ENCODE peak calls at places on chromosomes 4 and X, in eight cellular contexts. One of them, this sample, is unnamed. For H3K4me1, the result is how much of the 10 kb centered on the place peaks cover.

GRCh38 chrX:134431894-134432293 is 28.1 kb upstream of the HPRT1 start:
- DNase-seq in esophagus squamous epithelium: no peak
- DNase-seq in stomach: no peak
- DNase-seq in CD4-positive, alpha-beta memory T cell: no peak
- DNase-seq in body of pancreas: no peak
- DNase-seq in A549: no peak
- DNase-seq in astrocyte: peak
- DNase-seq in Peyer's patch: no peak
- DNase-seq in this sample: peak

GRCh38 chrX:34629572-34629971 is 27.5 kb downstream of the TMEM47 start:
- DNase-seq in esophagus squamous epithelium: no peak
- DNase-seq in stomach: no peak
- DNase-seq in A549: no peak
- DNase-seq in CD4-positive, alpha-beta memory T cell: no peak
- DNase-seq in Peyer's patch: no peak
- DNase-seq in body of pancreas: no peak
- DNase-seq in astrocyte: peak
- DNase-seq in this sample: no peak

GRCh38 chrX:14913241-14913640 is 40.0 kb downstream of the MOSPD2 start:
- DNase-seq in stomach: no peak
- DNase-seq in esophagus squamous epithelium: no peak
- DNase-seq in astrocyte: peak
- DNase-seq in A549: no peak
- DNase-seq in Peyer's patch: no peak
- DNase-seq in CD4-positive, alpha-beta memory T cell: no peak
- DNase-seq in body of pancreas: no peak
- DNase-seq in this sample: no peak

GRCh38 chr4:182019148-182019652 is 224.0 kb upstream of the TENM3 start:
- DNase-seq in stomach: no peak
- DNase-seq in esophagus squamous epithelium: no peak
- DNase-seq in CD4-positive, alpha-beta memory T cell: no peak
- DNase-seq in Peyer's patch: no peak
- DNase-seq in body of pancreas: no peak
- DNase-seq in astrocyte: no peak
- DNase-seq in A549: no peak
- DNase-seq in this sample: no peak

GRCh38 chr4:33411182-33411581 is 2691.0 kb downstream of the PCDH7 start:
- DNase-seq in body of pancreas: no peak
- DNase-seq in CD4-positive, alpha-beta memory T cell: no peak
- DNase-seq in Peyer's patch: no peak
- DNase-seq in A549: no peak
- DNase-seq in esophagus squamous epithelium: no peak
- DNase-seq in astrocyte: peak
- DNase-seq in stomach: no peak
- DNase-seq in this sample: no peak

GRCh38 chrX:57933321-57933720 is 23.1 kb upstream of the ZXDA start:
- DNase-seq in esophagus squamous epithelium: no peak
- DNase-seq in A549: no peak
- DNase-seq in CD4-positive, alpha-beta memory T cell: no peak
- DNase-seq in astrocyte: no peak
- DNase-seq in stomach: no peak
- DNase-seq in Peyer's patch: no peak
- DNase-seq in body of pancreas: no peak
- DNase-seq in this sample: no peak

GRCh38 chrX:118117069-118117405 is 427 bp upstream of the KLHL13 start:
- DNase-seq in esophagus squamous epithelium: no peak
- DNase-seq in Peyer's patch: no peak
- DNase-seq in astrocyte: no peak
- DNase-seq in stomach: no peak
- DNase-seq in body of pancreas: no peak
- DNase-seq in A549: no peak
- DNase-seq in CD4-positive, alpha-beta memory T cell: no peak
- DNase-seq in this sample: no peak

GRCh38 chrX:49308604-49309269 is 5.3 kb downstream of the GAGE10 start:
- DNase-seq in astrocyte: no peak
- DNase-seq in esophagus squamous epithelium: no peak
- DNase-seq in CD4-positive, alpha-beta memory T cell: peak
- DNase-seq in body of pancreas: no peak
- DNase-seq in stomach: no peak
- DNase-seq in Peyer's patch: no peak
- DNase-seq in A549: no peak
- DNase-seq in this sample: no peak

GRCh38 chrX:48474581-48474980 is 1.4 kb upstream of the FTSJ1 start:
- DNase-seq in A549: no peak
- DNase-seq in Peyer's patch: no peak
- DNase-seq in esophagus squamous epithelium: no peak
- DNase-seq in stomach: no peak
- DNase-seq in body of pancreas: no peak
- DNase-seq in astrocyte: no peak
- DNase-seq in CD4-positive, alpha-beta memory T cell: no peak
- DNase-seq in this sample: no peak

GRCh38 chrX:39749135-39749534 is 348.6 kb downstream of the BCOR start:
- DNase-seq in esophagus squamous epithelium: no peak
- DNase-seq in CD4-positive, alpha-beta memory T cell: no peak
- DNase-seq in A549: no peak
- DNase-seq in body of pancreas: no peak
- DNase-seq in astrocyte: no peak
- DNase-seq in Peyer's patch: no peak
- DNase-seq in stomach: no peak
- DNase-seq in this sample: no peak

GRCh38 chr4:86019906-86020305 is 339.9 kb downstream of the MAPK10 start:
- DNase-seq in A549: no peak
- DNase-seq in body of pancreas: no peak
- DNase-seq in esophagus squamous epithelium: no peak
- DNase-seq in Peyer's patch: no peak
- DNase-seq in astrocyte: no peak
- DNase-seq in stomach: no peak
- DNase-seq in CD4-positive, alpha-beta memory T cell: no peak
- DNase-seq in this sample: no peak

GRCh38 chr4:128353791-128354190 is 66.2 kb upstream of the PGRMC2 start:
- DNase-seq in astrocyte: no peak
- DNase-seq in A549: no peak
- DNase-seq in stomach: no peak
- DNase-seq in body of pancreas: no peak
- DNase-seq in esophagus squamous epithelium: no peak
- DNase-seq in CD4-positive, alpha-beta memory T cell: no peak
- DNase-seq in Peyer's patch: no peak
- DNase-seq in this sample: peak

GRCh38 chrX:12372111-12372510 is 233.8 kb downstream of the FRMPD4 start:
- DNase-seq in Peyer's patch: no peak
- DNase-seq in body of pancreas: no peak
- DNase-seq in CD4-positive, alpha-beta memory T cell: no peak
- DNase-seq in astrocyte: peak
- DNase-seq in A549: no peak
- DNase-seq in esophagus squamous epithelium: no peak
- DNase-seq in stomach: no peak
- DNase-seq in this sample: no peak
- H3K27ac ChIP-seq in Peyer's patch: no peak
- H3K27ac ChIP-seq in body of pancreas: no peak
- H3K27ac ChIP-seq in CD4-positive, alpha-beta memory T cell: no peak
- H3K27ac ChIP-seq in astrocyte: peak
- H3K27ac ChIP-seq in A549: no peak
- H3K27ac ChIP-seq in esophagus squamous epithelium: no peak
- H3K27ac ChIP-seq in stomach: no peak
- H3K27ac ChIP-seq in this sample: no peak

GRCh38 chr4:8267077-8267476 is 2.5 kb upstream of the HTRA3 start:
- DNase-seq in astrocyte: no peak
- DNase-seq in body of pancreas: peak
- DNase-seq in CD4-positive, alpha-beta memory T cell: no peak
- DNase-seq in Peyer's patch: peak
- DNase-seq in A549: peak
- DNase-seq in esophagus squamous epithelium: no peak
- DNase-seq in stomach: peak
- DNase-seq in this sample: peak

GRCh38 chr4:8268211-8268610 is 1.3 kb upstream of the HTRA3 start:
- DNase-seq in Peyer's patch: no peak
- DNase-seq in esophagus squamous epithelium: no peak
- DNase-seq in CD4-positive, alpha-beta memory T cell: no peak
- DNase-seq in body of pancreas: no peak
- DNase-seq in astrocyte: no peak
- DNase-seq in stomach: no peak
- DNase-seq in A549: no peak
- DNase-seq in this sample: no peak

GRCh38 chr4:8270418-8270771 is 841 bp downstream of the HTRA3 start:
- DNase-seq in stomach: no peak
- DNase-seq in CD4-positive, alpha-beta memory T cell: no peak
- DNase-seq in Peyer's patch: no peak
- DNase-seq in esophagus squamous epithelium: no peak
- DNase-seq in body of pancreas: no peak
- DNase-seq in astrocyte: no peak
- DNase-seq in A549: no peak
- DNase-seq in this sample: no peak

GRCh38 chr4:8269535-8270417 is at the start of gene HTRA3:
- DNase-seq in body of pancreas: no peak
- DNase-seq in Peyer's patch: no peak
- DNase-seq in esophagus squamous epithelium: no peak
- DNase-seq in stomach: peak
- DNase-seq in A549: no peak
- DNase-seq in astrocyte: no peak
- DNase-seq in CD4-positive, alpha-beta memory T cell: no peak
- DNase-seq in this sample: no peak

DNA sequence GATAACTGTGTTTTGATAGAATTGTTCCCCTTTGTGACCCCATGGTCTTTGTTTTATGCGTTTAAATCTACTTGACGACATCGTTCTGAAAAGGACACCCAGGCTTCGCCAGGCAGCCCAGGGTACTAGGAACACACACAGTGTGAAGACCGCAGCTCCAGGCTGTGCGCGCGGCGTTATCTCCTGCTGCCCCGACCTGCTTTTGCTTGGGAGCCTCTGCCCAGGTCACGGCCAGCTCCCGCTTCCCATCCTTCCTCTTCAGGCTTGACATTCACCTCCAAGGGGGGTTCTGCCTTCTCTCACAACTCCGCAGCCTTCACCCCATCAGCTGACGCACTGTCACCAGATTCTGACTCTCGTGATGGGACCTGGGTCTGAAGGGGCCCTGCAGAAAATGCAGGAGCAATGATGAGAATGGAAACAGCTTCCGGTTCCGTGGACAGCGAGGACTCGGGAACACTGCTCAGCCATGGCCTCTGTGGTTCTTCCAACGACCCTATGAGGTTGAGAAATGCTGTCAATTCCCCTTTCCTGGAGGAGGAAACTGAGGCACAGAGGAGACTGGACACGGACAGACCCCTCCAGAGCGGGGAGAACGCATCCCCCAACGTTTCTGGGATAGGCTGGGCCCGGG is 536 bp upstream of the HTRA3 start:
- DNase-seq in esophagus squamous epithelium: no peak
- DNase-seq in A549: no peak
- DNase-seq in CD4-positive, alpha-beta memory T cell: no peak
- DNase-seq in stomach: no peak
- DNase-seq in Peyer's patch: no peak
- DNase-seq in body of pancreas: no peak
- DNase-seq in astrocyte: no peak
- DNase-seq in this sample: no peak
- H3K4me3 ChIP-seq in esophagus squamous epithelium: no peak
- H3K4me3 ChIP-seq in A549: no peak
- H3K4me3 ChIP-seq in CD4-positive, alpha-beta memory T cell: no peak
- H3K4me3 ChIP-seq in stomach: peak
- H3K4me3 ChIP-seq in Peyer's patch: peak
- H3K4me3 ChIP-seq in body of pancreas: no peak
- H3K4me3 ChIP-seq in astrocyte: no peak
- H3K4me3 ChIP-seq in this sample: no peak

GRCh38 chr4:40185830-40186664 is 10.8 kb upstream of the RHOH start:
- DNase-seq in CD4-positive, alpha-beta memory T cell: no peak
- DNase-seq in Peyer's patch: no peak
- DNase-seq in stomach: no peak
- DNase-seq in A549: no peak
- DNase-seq in body of pancreas: no peak
- DNase-seq in astrocyte: peak
- DNase-seq in esophagus squamous epithelium: no peak
- DNase-seq in this sample: no peak
- H3K4me1 ChIP-seq in CD4-positive, alpha-beta memory T cell: under half
- H3K4me1 ChIP-seq in Peyer's patch: under half
- H3K4me1 ChIP-seq in stomach: under half
- H3K4me1 ChIP-seq in A549: under half
- H3K4me1 ChIP-seq in body of pancreas: under half
- H3K4me1 ChIP-seq in astrocyte: under half
- H3K4me1 ChIP-seq in esophagus squamous epithelium: under half
- H3K4me1 ChIP-seq in this sample: under half

GRCh38 chr4:99321241-99322191 is at the start of gene ADH1B:
- DNase-seq in CD4-positive, alpha-beta memory T cell: no peak
- DNase-seq in esophagus squamous epithelium: no peak
- DNase-seq in Peyer's patch: no peak
- DNase-seq in astrocyte: no peak
- DNase-seq in body of pancreas: peak
- DNase-seq in stomach: no peak
- DNase-seq in A549: no peak
- DNase-seq in this sample: no peak

GRCh38 chr4:99324978-99325377 is 3.8 kb upstream of the ADH1B start:
- DNase-seq in body of pancreas: peak
- DNase-seq in A549: no peak
- DNase-seq in CD4-positive, alpha-beta memory T cell: no peak
- DNase-seq in stomach: peak
- DNase-seq in Peyer's patch: no peak
- DNase-seq in esophagus squamous epithelium: no peak
- DNase-seq in astrocyte: peak
- DNase-seq in this sample: no peak

GRCh38 chr4:99324361-99324760 is 3.2 kb upstream of the ADH1B start:
- DNase-seq in esophagus squamous epithelium: no peak
- DNase-seq in body of pancreas: no peak
- DNase-seq in Peyer's patch: no peak
- DNase-seq in CD4-positive, alpha-beta memory T cell: no peak
- DNase-seq in A549: no peak
- DNase-seq in stomach: no peak
- DNase-seq in astrocyte: no peak
- DNase-seq in this sample: no peak

GRCh38 chr4:99323761-99324160 is 2.6 kb upstream of the ADH1B start:
- DNase-seq in CD4-positive, alpha-beta memory T cell: no peak
- DNase-seq in stomach: no peak
- DNase-seq in Peyer's patch: no peak
- DNase-seq in esophagus squamous epithelium: no peak
- DNase-seq in astrocyte: no peak
- DNase-seq in A549: no peak
- DNase-seq in body of pancreas: peak
- DNase-seq in this sample: no peak
- H3K27ac ChIP-seq in CD4-positive, alpha-beta memory T cell: no peak
- H3K27ac ChIP-seq in stomach: no peak
- H3K27ac ChIP-seq in Peyer's patch: peak
- H3K27ac ChIP-seq in esophagus squamous epithelium: peak
- H3K27ac ChIP-seq in astrocyte: no peak
- H3K27ac ChIP-seq in A549: no peak
- H3K27ac ChIP-seq in body of pancreas: no peak
- H3K27ac ChIP-seq in this sample: no peak

This sample was measured in SJSA1.